ENCODE peak calls at places on chromosomes 6 and 20, in four cellular contexts. Z, S, Q and T are unnamed samples.
A peak's percentile ranks its signal among the peaks of the same experiment; 100 is the strongest.

GRCh38 chr6:19150307-19150706 is 686.9 kb upstream of the ID4 start:
- DNase-seq in Z (no peak), Q (no peak), S (no peak), T (no peak)

GRCh38 chr6:128515550-128516513 is 4.6 kb downstream of the PTPRK start:
- DNase-seq in Z (no peak), S (no peak), Q (no peak), T (no peak)

GRCh38 chr6:71299541-71300470 is 11.2 kb downstream of the OGFRL1 start:
- DNase-seq in S (no peak), Z (no peak), Q (no peak), T (no peak)

GRCh38 chr6:93701526-93701925 is 282.2 kb upstream of the EPHA7 start:
- DNase-seq in Z (no peak), S (no peak), Q (no peak), T (no peak)

GRCh38 chr20:32356935-32357868 is 929 bp upstream of the ASXL1 start:
- DNase-seq in Z (no peak), S (no peak), Q (no peak), T (peak; percentile 21)

GRCh38 chr20:54011352-54011751 is 59.0 kb downstream of the BCAS1 start:
- DNase-seq in S (no peak), Q (no peak), Z (no peak), T (no peak)

GRCh38 chr6:156189195-156189594 is 588.0 kb upstream of the ARID1B start:
- DNase-seq in Z (no peak), Q (no peak), S (no peak), T (no peak)

GRCh38 chr6:4790158-4790899 is 14.1 kb downstream of the CDYL start:
- DNase-seq in Z (no peak), Q (no peak), S (no peak), T (no peak)

GRCh38 chr6:7681449-7681848 is 44.5 kb upstream of the BMP6 start:
- DNase-seq in S (no peak), Z (no peak), Q (no peak), T (no peak)

GRCh38 chr6:162344935-162345599 is 382.5 kb downstream of the PRKN start:
- DNase-seq in Z (no peak), S (no peak), Q (no peak), T (no peak)

GRCh38 chr6:12324096-12324495 is 33.9 kb downstream of the EDN1 start:
- DNase-seq in Z (no peak), Q (no peak), S (no peak), T (no peak)

GRCh38 chr6:41167173-41167963 is 4.5 kb upstream of the TREM2 start:
- DNase-seq in S (peak; percentile 18), Q (no peak), Z (no peak), T (no peak)

GRCh38 chr20:62190639-62191411 is 8.0 kb downstream of the MTG2 start:
- DNase-seq in S (no peak), Z (no peak), Q (peak; percentile 25), T (no peak)

GRCh38 chr20:9978395-9979004 is 56.3 kb upstream of the ANKEF1 start:
- DNase-seq in Q (no peak), S (peak; percentile 32), Z (no peak), T (peak; percentile 25)

GRCh38 chr20:33099842-33100538 is 20.5 kb downstream of the BPIFB4 start:
- DNase-seq in Q (no peak), Z (no peak), S (no peak), T (no peak)

GRCh38 chr6:112218563-112218962 is 35.8 kb downstream of the LAMA4 start:
- DNase-seq in S (no peak), Z (no peak), Q (peak; percentile 81), T (no peak)

GRCh38 chr6:22880686-22881433 is 311.5 kb downstream of the HDGFL1 start:
- DNase-seq in S (no peak), Q (no peak), Z (no peak), T (no peak)

GRCh38 chr20:31835554-31835953 is 9.8 kb downstream of the FOXS1 start:
- DNase-seq in Q (no peak), Z (no peak), S (no peak), T (no peak)

GRCh38 chr20:36932476-36933426 is 18.8 kb downstream of the SAMHD1 start:
- DNase-seq in Z (no peak), Q (no peak), S (no peak), T (peak; percentile 9)

GRCh38 chr6:131995924-131996323 is 44.8 kb upstream of the CCN2 start:
- DNase-seq in Q (no peak), S (no peak), Z (no peak), T (no peak)

GRCh38 chr6:148324297-148325007 is 18.2 kb upstream of the SASH1 start:
- DNase-seq in Q (no peak), S (no peak), Z (no peak), T (no peak)

GRCh38 chr6:22575190-22575589 is 5.8 kb downstream of the HDGFL1 start:
- DNase-seq in S (no peak), Q (no peak), Z (no peak), T (no peak)

GRCh38 chr20:45892828-45893500 is 1.8 kb downstream of the CTSA start:
- DNase-seq in Z (no peak), Q (no peak), S (no peak), T (no peak)

GRCh38 chr20:49460916-49461315 is 21.6 kb downstream of the KCNB1 start:
- DNase-seq in Q (no peak), S (no peak), Z (no peak), T (no peak)

GRCh38 chr6:1771324-1771723 is 161.6 kb downstream of the FOXC1 start:
- DNase-seq in Z (no peak), S (no peak), Q (no peak), T (no peak)

GRCh38 chr6:7183707-7184106 is 75.9 kb downstream of the RREB1 start:
- DNase-seq in Z (no peak), S (no peak), Q (no peak), T (no peak)

GRCh38 chr6:142537612-142538478 is 236.0 kb downstream of the ADGRG6 start:
- DNase-seq in Q (no peak), Z (no peak), S (no peak), T (no peak)

GRCh38 chr6:151005896-151006632 is 140.6 kb downstream of the MTHFD1L start:
- DNase-seq in S (no peak), Q (no peak), Z (no peak), T (no peak)

GRCh38 chr6:138012682-138013081 is 94.5 kb downstream of the PERP start:
- DNase-seq in Q (no peak), Z (no peak), S (no peak), T (no peak)

GRCh38 chr6:109449064-109449788 is 6.3 kb downstream of the MICAL1 start:
- DNase-seq in Z (no peak), S (no peak), Q (no peak), T (no peak)

GRCh38 chr6:170024940-170025339 is 265.9 kb downstream of the DLL1 start:
- DNase-seq in Z (no peak), S (no peak), Q (no peak), T (no peak)

GRCh38 chr6:170122676-170123075 is 168.2 kb downstream of the DLL1 start:
- DNase-seq in S (no peak), Z (no peak), Q (no peak), T (no peak)

GRCh38 chr6:108835218-108835850 is 12.9 kb upstream of the ARMC2 start:
- DNase-seq in S (peak; percentile 88), Q (peak; percentile 94), Z (peak; percentile 76), T (peak; percentile 89)

GRCh38 chr6:170200458-170200891 is 90.4 kb downstream of the DLL1 start:
- DNase-seq in Z (no peak), Q (no peak), S (no peak), T (no peak)

GRCh38 chr20:63844384-63845025 is 13.4 kb upstream of the ZBTB46 start:
- DNase-seq in S (no peak), Z (no peak), Q (no peak), T (no peak)

GRCh38 chr6:45930419-45931059 is 85.1 kb downstream of the CLIC5 start:
- DNase-seq in Z (peak; percentile 38), Q (peak; percentile 77), S (peak; percentile 62), T (peak; percentile 66)

GRCh38 chr6:139135578-139136545 is 982 bp downstream of the HECA start:
- DNase-seq in Q (peak; percentile 86), Z (peak; percentile 46), S (peak; percentile 71), T (peak; percentile 62)